ENCODE peak calls at places on chromosome 21, in six cellular contexts. D is neural crest cell, B is hepatocyte, W is OCI-LY7, S is GM06990, F is foreskin fibroblast. K is an unnamed sample.

GRCh38 chr21:30104246-30104645 is 62.4 kb downstream of the CLDN17 start:
- DNase-seq in D (no peak), B (no peak), W (no peak), S (no peak), F (no peak), K (no peak)

GRCh38 chr21:23936224-23936623 is 1671.1 kb downstream of the MRPL39 start:
- DNase-seq in D (no peak), B (peak; percentile 5), W (no peak), S (no peak), F (no peak), K (no peak)

GRCh38 chr21:20698585-20698984 is 299.6 kb upstream of the NCAM2 start:
- DNase-seq in D (no peak), B (no peak), W (no peak), S (no peak), F (no peak), K (no peak)

GRCh38 chr21:43209575-43210453 is 41.0 kb downstream of the CRYAA start:
- DNase-seq in D (no peak), B (peak; percentile 82), W (no peak), S (no peak), F (no peak), K (no peak)

GRCh38 chr21:38965910-38966504 is 160.3 kb downstream of the ETS2 start:
- DNase-seq in D (peak; percentile 12), B (peak; percentile 80), W (no peak), S (no peak), F (no peak), K (no peak)

GRCh38 chr21:25361097-25361496 is 246.2 kb downstream of the MRPL39 start:
- DNase-seq in D (no peak), B (no peak), W (no peak), S (no peak), F (no peak), K (no peak)

GRCh38 chr21:35016071-35016470 is 33.0 kb downstream of the RUNX1 start:
- DNase-seq in D (no peak), B (no peak), W (no peak), S (no peak), F (no peak), K (no peak)

GRCh38 chr21:36722370-36723368 is 23.8 kb downstream of the SIM2 start:
- DNase-seq in D (no peak), B (no peak), W (no peak), S (no peak), F (no peak), K (no peak)

GRCh38 chr21:37503848-37504467 is 137.4 kb downstream of the DYRK1A start:
- DNase-seq in D (no peak), B (peak; percentile 40), W (no peak), S (no peak), F (peak; percentile 50), K (no peak)

GRCh38 chr21:35156293-35156976 is 107.3 kb upstream of the RUNX1 start:
- DNase-seq in D (no peak), B (no peak), W (no peak), S (no peak), F (no peak), K (no peak)

GRCh38 chr21:35138665-35139381 is 89.7 kb upstream of the RUNX1 start:
- DNase-seq in D (no peak), B (peak; percentile 17), W (peak; percentile 58), S (peak; percentile 22), F (peak; percentile 50), K (peak; percentile 52)

GRCh38 chr21:45700461-45700860 is 56.9 kb downstream of the PCBP3 start:
- DNase-seq in D (no peak), B (no peak), W (no peak), S (no peak), F (no peak), K (no peak)

GRCh38 chr21:20591294-20591693 is 406.9 kb upstream of the NCAM2 start:
- DNase-seq in D (no peak), B (no peak), W (no peak), S (no peak), F (no peak), K (no peak)

GRCh38 chr21:37264808-37265207 is 2.3 kb downstream of the VPS26C start:
- DNase-seq in D (no peak), B (no peak), W (no peak), S (no peak), F (no peak), K (no peak)

GRCh38 chr21:38839683-38840286 is 34.1 kb downstream of the ETS2 start:
- DNase-seq in D (no peak), B (no peak), W (no peak), S (no peak), F (peak; percentile 79), K (no peak)

GRCh38 chr21:43313221-43313938 is 113.6 kb downstream of the SIK1 start:
- DNase-seq in D (no peak), B (no peak), W (peak; percentile 19), S (no peak), F (no peak), K (no peak)

GRCh38 chr21:45992311-45993209 is 11.0 kb downstream of the COL6A1 start:
- DNase-seq in D (no peak), B (no peak), W (no peak), S (peak; percentile 3), F (no peak), K (no peak)

GRCh38 chr21:36964398-36964797 is 2.1 kb downstream of the HLCS start:
- DNase-seq in D (no peak), B (no peak), W (no peak), S (no peak), F (no peak), K (no peak)

GRCh38 chr21:36479415-36480402 is at the start of gene CLDN14:
- DNase-seq in D (no peak), B (peak; percentile 52), W (no peak), S (no peak), F (no peak), K (no peak)

GRCh38 chr21:34915364-34915834 is 133.7 kb downstream of the RUNX1 start:
- DNase-seq in D (no peak), B (no peak), W (no peak), S (no peak), F (no peak), K (no peak)

GRCh38 chr21:42833439-42833815 is 45.9 kb downstream of the WDR4 start:
- DNase-seq in D (no peak), B (peak; percentile 55), W (peak; percentile 64), S (no peak), F (peak; percentile 18), K (peak; percentile 72)

GRCh38 chr21:46568562-46568961 is 36.3 kb downstream of the S100B start:
- DNase-seq in D (no peak), B (no peak), W (no peak), S (no peak), F (no peak), K (no peak)

GRCh38 chr21:22711636-22712035 is 1713.4 kb downstream of the NCAM2 start:
- DNase-seq in D (no peak), B (no peak), W (no peak), S (no peak), F (no peak), K (no peak)

GRCh38 chr21:44332965-44333364 is 6.2 kb downstream of the CFAP410 start:
- DNase-seq in D (no peak), B (no peak), W (no peak), S (no peak), F (no peak), K (no peak)

GRCh38 chr21:44333701-44334636 is 5.2 kb downstream of the CFAP410 start:
- DNase-seq in D (no peak), B (no peak), W (no peak), S (no peak), F (no peak), K (no peak)

GRCh38 chr21:44334637-44335030 is 4.6 kb downstream of the CFAP410 start:
- DNase-seq in D (no peak), B (no peak), W (no peak), S (no peak), F (no peak), K (no peak)

GRCh38 chr21:44337428-44337827 is 1.8 kb downstream of the CFAP410 start:
- DNase-seq in D (no peak), B (no peak), W (no peak), S (no peak), F (no peak), K (no peak)

GRCh38 chr21:44335266-44336059 is 3.7 kb downstream of the CFAP410 start:
- DNase-seq in D (no peak), B (no peak), W (no peak), S (no peak), F (no peak), K (no peak)
- TF ChIP-seq CTCF in D (no peak), B (no peak), W (no peak), S (no peak), F (no peak), K (no peak)

DNA sequence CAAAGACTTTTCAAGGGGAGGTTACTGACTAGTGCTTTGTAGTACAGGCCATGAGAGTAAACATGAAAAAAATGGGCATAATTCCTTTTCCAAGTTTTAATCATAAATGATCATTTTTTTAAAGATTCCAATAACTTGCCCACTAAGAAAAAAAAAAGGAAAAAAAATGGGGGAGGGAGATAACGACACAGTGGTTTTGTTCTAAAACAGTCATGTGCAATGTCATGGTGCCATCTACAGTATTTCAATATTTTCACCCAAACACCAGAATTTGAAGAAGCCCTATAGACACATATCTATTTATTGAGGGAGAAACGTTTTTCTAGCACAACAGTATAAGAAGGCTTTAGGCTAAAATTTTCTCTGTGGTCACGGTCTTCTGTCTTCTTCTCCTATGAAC is 250.2 kb downstream of the LTN1 start:
- DNase-seq in D (no peak), B (no peak), W (no peak), S (no peak), F (peak; percentile 50), K (no peak)
- TF ChIP-seq CTCF in D (peak; percentile 36), B (peak; percentile 43), W (peak; percentile 65), S (no peak), F (peak; percentile 38), K (no peak)

DNA sequence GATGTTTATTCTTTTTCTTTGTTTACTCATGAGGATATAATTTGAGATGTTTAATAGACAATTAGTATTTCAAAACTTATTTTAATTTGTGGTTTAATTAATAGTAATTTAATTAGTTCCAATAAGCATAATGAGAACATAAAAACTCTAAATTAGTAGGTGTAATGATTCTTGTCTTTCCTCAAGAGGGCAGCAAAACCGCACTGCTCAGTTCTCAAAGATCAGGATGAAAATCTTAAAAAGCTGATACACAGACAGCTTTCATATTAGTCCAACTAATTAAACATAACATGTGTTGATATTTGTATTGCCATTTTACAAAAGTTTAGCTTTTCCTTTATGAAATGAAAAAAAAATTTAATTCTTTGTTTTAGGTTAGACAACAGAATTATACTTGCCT is 106.7 kb upstream of the C21orf91 start:
- DNase-seq in D (no peak), B (peak; percentile 39), W (peak; percentile 21), S (no peak), F (no peak), K (no peak)
- TF ChIP-seq CTCF in D (peak; percentile 67), B (peak; percentile 65), W (peak; percentile 77), S (peak; percentile 54), F (peak; percentile 62), K (peak; percentile 30)

GRCh38 chr21:33898546-33898945 is 17.1 kb downstream of the ATP5PO start:
- DNase-seq in D (no peak), B (no peak), W (no peak), S (no peak), F (no peak), K (no peak)

GRCh38 chr21:33899199-33899598 is 16.4 kb downstream of the ATP5PO start:
- DNase-seq in D (no peak), B (no peak), W (no peak), S (no peak), F (no peak), K (no peak)

GRCh38 chr21:33902349-33902748 is 13.3 kb downstream of the ATP5PO start:
- DNase-seq in D (no peak), B (no peak), W (no peak), S (no peak), F (no peak), K (no peak)

GRCh38 chr21:33904041-33904440 is 11.6 kb downstream of the ATP5PO start:
- DNase-seq in D (no peak), B (no peak), W (no peak), S (no peak), F (no peak), K (no peak)

GRCh38 chr21:33901421-33902288 is 13.9 kb downstream of the ATP5PO start:
- DNase-seq in D (peak; percentile 43), B (peak; percentile 70), W (peak; percentile 24), S (no peak), F (peak; percentile 56), K (no peak)
- TF ChIP-seq CTCF in D (peak; percentile 62), B (peak; percentile 57), W (peak; percentile 57), S (peak; percentile 21), F (peak; percentile 55), K (peak; percentile 20)